ENCODE peak calls at places on chromosomes 12 and 14, in four cellular contexts. One of them, this sample, is unnamed.

GRCh38 chr12:118183711-118184110 is 47.8 kb downstream of the PEBP1 start:
- DNase-seq in transverse colon: no peak
- DNase-seq in breast epithelium: no peak
- DNase-seq in endothelial cell of umbilical vein: peak
- DNase-seq in this sample: no peak

GRCh38 chr14:29216774-29217232 is 450.2 kb downstream of the FOXG1 start:
- DNase-seq in breast epithelium: no peak
- DNase-seq in endothelial cell of umbilical vein: no peak
- DNase-seq in transverse colon: no peak
- DNase-seq in this sample: no peak

GRCh38 chr12:93419388-93420034 is 22.2 kb downstream of the UBE2N start:
- DNase-seq in breast epithelium: no peak
- DNase-seq in endothelial cell of umbilical vein: peak
- DNase-seq in transverse colon: no peak
- DNase-seq in this sample: no peak

GRCh38 chr14:28987516-28987915 is 220.9 kb downstream of the FOXG1 start:
- DNase-seq in transverse colon: no peak
- DNase-seq in breast epithelium: no peak
- DNase-seq in endothelial cell of umbilical vein: no peak
- DNase-seq in this sample: no peak

GRCh38 chr14:36879558-36879957 is 217.9 kb downstream of the PAX9 start:
- DNase-seq in transverse colon: no peak
- DNase-seq in endothelial cell of umbilical vein: no peak
- DNase-seq in breast epithelium: no peak
- DNase-seq in this sample: no peak

GRCh38 chr14:54396493-54397335 is at the start of gene CDKN3:
- DNase-seq in transverse colon: peak
- DNase-seq in breast epithelium: peak
- DNase-seq in endothelial cell of umbilical vein: peak
- DNase-seq in this sample: peak

GRCh38 chr14:52923902-52924575 is 26.8 kb downstream of the FERMT2 start:
- DNase-seq in breast epithelium: no peak
- DNase-seq in endothelial cell of umbilical vein: no peak
- DNase-seq in transverse colon: no peak
- DNase-seq in this sample: no peak

GRCh38 chr14:81062816-81063215 is 107.4 kb downstream of the TSHR start:
- DNase-seq in endothelial cell of umbilical vein: no peak
- DNase-seq in breast epithelium: no peak
- DNase-seq in transverse colon: no peak
- DNase-seq in this sample: no peak

GRCh38 chr14:103329421-103330347 is 4.4 kb upstream of the EIF5 start:
- DNase-seq in breast epithelium: no peak
- DNase-seq in transverse colon: peak
- DNase-seq in endothelial cell of umbilical vein: no peak
- DNase-seq in this sample: peak

GRCh38 chr14:24051789-24052655 is at the start of gene CARMIL3:
- DNase-seq in breast epithelium: no peak
- DNase-seq in transverse colon: peak
- DNase-seq in endothelial cell of umbilical vein: peak
- DNase-seq in this sample: peak

GRCh38 chr12:47889040-47889439 is 15.8 kb downstream of the VDR start:
- DNase-seq in breast epithelium: no peak
- DNase-seq in endothelial cell of umbilical vein: no peak
- DNase-seq in transverse colon: no peak
- DNase-seq in this sample: no peak

GRCh38 chr14:91374897-91375747 is 42.5 kb downstream of the CCDC88C start:
- DNase-seq in breast epithelium: no peak
- DNase-seq in endothelial cell of umbilical vein: no peak
- DNase-seq in transverse colon: no peak
- DNase-seq in this sample: no peak

GRCh38 chr14:101579372-101580080 is 18.2 kb downstream of the DIO3 start:
- DNase-seq in transverse colon: no peak
- DNase-seq in endothelial cell of umbilical vein: no peak
- DNase-seq in breast epithelium: no peak
- DNase-seq in this sample: no peak

GRCh38 chr14:68593806-68594536 is 198.9 kb downstream of the ZFP36L1 start:
- DNase-seq in breast epithelium: no peak
- DNase-seq in endothelial cell of umbilical vein: no peak
- DNase-seq in transverse colon: no peak
- DNase-seq in this sample: no peak

GRCh38 chr12:43102506-43103269 is 449.3 kb downstream of the ADAMTS20 start:
- DNase-seq in endothelial cell of umbilical vein: no peak
- DNase-seq in transverse colon: no peak
- DNase-seq in breast epithelium: no peak
- DNase-seq in this sample: no peak

GRCh38 chr14:72932893-72933292 is 6.6 kb downstream of the DCAF4 start:
- DNase-seq in endothelial cell of umbilical vein: no peak
- DNase-seq in breast epithelium: no peak
- DNase-seq in transverse colon: no peak
- DNase-seq in this sample: no peak

GRCh38 chr12:4994622-4995021 is 49.1 kb upstream of the KCNA5 start:
- DNase-seq in transverse colon: no peak
- DNase-seq in breast epithelium: no peak
- DNase-seq in endothelial cell of umbilical vein: no peak
- DNase-seq in this sample: peak

GRCh38 chr12:4118601-4119156 is 154.9 kb upstream of the CCND2 start:
- DNase-seq in transverse colon: no peak
- DNase-seq in endothelial cell of umbilical vein: no peak
- DNase-seq in breast epithelium: no peak
- DNase-seq in this sample: no peak

GRCh38 chr14:89669209-89669608 is 252.2 kb upstream of the FOXN3 start:
- DNase-seq in transverse colon: peak
- DNase-seq in breast epithelium: no peak
- DNase-seq in endothelial cell of umbilical vein: no peak
- DNase-seq in this sample: no peak

GRCh38 chr12:115504241-115504941 is 773.1 kb downstream of the MED13L start:
- DNase-seq in endothelial cell of umbilical vein: no peak
- DNase-seq in breast epithelium: no peak
- DNase-seq in transverse colon: no peak
- DNase-seq in this sample: no peak

GRCh38 chr12:115511305-115511704 is 766.2 kb downstream of the MED13L start:
- DNase-seq in breast epithelium: no peak
- DNase-seq in endothelial cell of umbilical vein: no peak
- DNase-seq in transverse colon: no peak
- DNase-seq in this sample: no peak

GRCh38 chr12:115506822-115507629 is 770.5 kb downstream of the MED13L start:
- DNase-seq in endothelial cell of umbilical vein: no peak
- DNase-seq in breast epithelium: no peak
- DNase-seq in transverse colon: peak
- DNase-seq in this sample: no peak

GRCh38 chr12:115508990-115509389 is 768.5 kb downstream of the MED13L start:
- DNase-seq in endothelial cell of umbilical vein: no peak
- DNase-seq in breast epithelium: no peak
- DNase-seq in transverse colon: no peak
- DNase-seq in this sample: no peak

GRCh38 chr12:115507951-115508722 is 769.4 kb downstream of the MED13L start:
- DNase-seq in breast epithelium: peak
- DNase-seq in transverse colon: peak
- DNase-seq in endothelial cell of umbilical vein: no peak
- DNase-seq in this sample: no peak
- TF ChIP-seq POLR2A in breast epithelium: no peak
- TF ChIP-seq POLR2A in transverse colon: no peak
- TF ChIP-seq POLR2A in endothelial cell of umbilical vein: no peak
- TF ChIP-seq POLR2A in this sample: no peak

DNA sequence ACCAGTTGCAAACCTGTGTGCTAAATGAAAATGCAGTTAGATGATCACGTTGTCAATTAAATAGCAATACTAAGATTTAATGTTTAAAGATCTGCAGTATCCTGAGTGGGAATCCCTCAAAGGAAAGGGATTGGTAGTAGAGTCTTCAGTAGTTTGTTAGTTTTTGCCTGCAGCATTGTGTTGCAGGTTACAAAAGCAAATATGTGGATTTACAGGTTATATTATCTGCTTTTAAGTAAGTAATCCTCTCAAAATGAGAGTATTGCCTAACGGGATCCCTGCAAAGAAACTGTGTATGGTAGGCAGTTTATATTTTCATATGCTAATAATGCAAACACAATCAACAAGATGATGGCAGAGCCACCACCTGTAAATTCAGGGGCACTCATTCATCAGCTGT is 72.2 kb upstream of the OSBPL8 start:
- DNase-seq in endothelial cell of umbilical vein: no peak
- DNase-seq in breast epithelium: no peak
- DNase-seq in transverse colon: no peak
- DNase-seq in this sample: no peak
- H3K4me3 ChIP-seq in endothelial cell of umbilical vein: no peak
- H3K4me3 ChIP-seq in breast epithelium: no peak
- H3K4me3 ChIP-seq in transverse colon: no peak
- H3K4me3 ChIP-seq in this sample: no peak

DNA sequence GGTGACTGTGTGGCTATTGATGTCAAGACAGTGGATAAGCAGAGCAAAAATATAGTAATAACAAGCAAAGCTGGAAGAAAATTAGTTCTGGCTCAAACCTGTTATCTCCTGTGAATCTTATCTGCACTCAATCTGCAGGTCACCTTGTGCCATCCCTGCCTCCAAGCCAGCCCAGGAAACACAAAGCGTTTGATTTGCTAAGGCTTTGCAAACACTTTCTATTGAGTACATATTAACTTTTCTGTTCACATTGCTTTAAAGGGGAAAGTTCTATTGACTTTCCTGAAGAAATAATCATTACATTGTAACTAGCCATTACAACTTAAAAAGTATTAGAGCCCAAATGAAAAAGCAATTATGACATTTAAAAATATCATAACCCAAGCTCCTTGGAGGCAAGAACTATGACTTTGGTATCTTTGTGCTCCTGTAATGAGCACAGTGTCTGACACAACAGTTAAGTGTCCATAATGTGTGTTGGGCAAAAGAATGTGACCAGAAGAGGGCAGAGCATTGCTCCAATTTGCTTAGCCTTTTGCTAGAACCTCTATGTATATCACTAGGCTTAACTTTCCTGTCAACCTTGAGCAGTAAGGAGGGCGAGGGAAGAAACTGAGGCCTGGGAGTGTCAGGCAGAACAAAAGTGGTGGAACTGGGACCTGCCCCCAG is 24.7 kb downstream of the SERPINA3 start:
- DNase-seq in transverse colon: no peak
- DNase-seq in endothelial cell of umbilical vein: no peak
- DNase-seq in breast epithelium: no peak
- DNase-seq in this sample: peak
- TF ChIP-seq CTCF in transverse colon: no peak
- TF ChIP-seq CTCF in endothelial cell of umbilical vein: no peak
- TF ChIP-seq CTCF in breast epithelium: no peak
- TF ChIP-seq CTCF in this sample: no peak

DNA sequence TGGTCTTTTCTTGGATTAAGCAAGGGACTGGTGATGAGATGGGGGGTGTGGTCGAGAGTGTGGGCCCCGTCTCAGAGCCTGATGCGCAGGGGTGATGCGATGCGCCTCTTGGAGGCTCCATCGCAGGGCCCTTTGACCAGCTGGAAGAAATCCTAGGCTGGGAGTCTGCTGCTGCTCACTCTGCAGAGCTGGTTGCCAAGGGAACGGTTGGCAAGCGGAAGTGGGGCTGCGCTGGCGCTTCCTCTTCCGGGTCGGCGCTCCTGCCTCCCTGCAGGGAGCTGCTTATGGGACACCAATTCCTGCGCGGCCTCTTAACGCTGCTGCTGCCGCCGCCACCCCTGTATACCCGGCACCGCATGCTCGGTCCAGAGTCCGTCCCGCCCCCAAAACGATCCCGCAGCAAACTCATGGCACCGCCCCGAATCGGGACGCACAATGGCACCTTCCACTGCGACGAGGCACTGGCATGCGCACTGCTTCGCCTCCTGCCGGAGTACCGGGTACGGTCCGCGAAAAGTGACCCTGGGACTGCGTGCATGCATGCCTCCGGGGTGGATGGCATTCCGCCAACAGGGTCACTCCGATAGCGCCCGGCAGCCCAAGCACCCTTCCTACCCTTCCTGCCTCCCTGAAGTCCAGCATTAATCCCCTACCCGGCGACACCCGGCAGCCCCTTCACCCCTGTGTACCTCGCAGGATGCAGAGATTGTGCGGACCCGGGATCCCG is at the start of gene MYG1:
- DNase-seq in endothelial cell of umbilical vein: peak
- DNase-seq in transverse colon: peak
- DNase-seq in breast epithelium: peak
- DNase-seq in this sample: peak
- TF ChIP-seq POLR2A in endothelial cell of umbilical vein: peak
- TF ChIP-seq POLR2A in transverse colon: peak
- TF ChIP-seq POLR2A in breast epithelium: no peak
- TF ChIP-seq POLR2A in this sample: no peak

GRCh38 chr12:78088391-78088832 is 257.7 kb downstream of the NAV3 start:
- DNase-seq in endothelial cell of umbilical vein: peak
- DNase-seq in breast epithelium: no peak
- DNase-seq in transverse colon: no peak
- DNase-seq in this sample: no peak
- H3K4me3 ChIP-seq in endothelial cell of umbilical vein: no peak
- H3K4me3 ChIP-seq in breast epithelium: peak
- H3K4me3 ChIP-seq in transverse colon: peak
- H3K4me3 ChIP-seq in this sample: no peak

DNA sequence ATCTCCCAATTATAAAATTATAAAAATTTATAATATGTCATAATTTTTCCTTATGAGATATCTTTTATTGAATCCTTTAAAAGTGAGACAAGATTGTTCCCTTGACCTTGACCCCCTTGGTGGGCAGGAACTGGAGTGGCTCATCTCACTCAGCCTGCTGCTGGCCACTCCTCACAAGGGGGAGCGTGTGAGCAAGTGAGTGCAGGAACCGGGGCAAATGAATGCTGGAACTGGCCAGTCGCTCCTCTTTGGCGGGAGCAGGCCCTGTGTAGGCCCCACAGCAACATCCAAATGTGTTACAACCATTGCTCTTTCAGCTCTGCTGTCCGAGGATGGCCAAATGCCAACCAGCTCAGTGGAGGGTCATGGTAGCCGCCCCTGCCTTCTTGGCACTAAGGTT is 178.8 kb downstream of the ETNK1 start:
- DNase-seq in endothelial cell of umbilical vein: no peak
- DNase-seq in transverse colon: no peak
- DNase-seq in breast epithelium: no peak
- DNase-seq in this sample: no peak
- TF ChIP-seq CTCF in endothelial cell of umbilical vein: no peak
- TF ChIP-seq CTCF in transverse colon: no peak
- TF ChIP-seq CTCF in breast epithelium: no peak
- TF ChIP-seq CTCF in this sample: no peak

GRCh38 chr14:104771374-104771773 is 18.4 kb downstream of the SIVA1 start:
- DNase-seq in breast epithelium: no peak
- DNase-seq in transverse colon: no peak
- DNase-seq in endothelial cell of umbilical vein: no peak
- DNase-seq in this sample: no peak
- TF ChIP-seq POLR2A in breast epithelium: no peak
- TF ChIP-seq POLR2A in transverse colon: no peak
- TF ChIP-seq POLR2A in endothelial cell of umbilical vein: no peak
- TF ChIP-seq POLR2A in this sample: no peak

This sample was measured in lower leg skin.